ENCODE peak calls at places on chromosomes 4 and X, in four cellular contexts. K is GM12878, D is HL-60, T is K562. H is an unnamed sample.

GRCh38 chrX:104285201-104285600 is 30.5 kb upstream of the ESX1 start:
- DNase-seq in K (no peak), D (no peak), T (no peak), H (no peak)

GRCh38 chr4:2348786-2349185 is 69.7 kb downstream of the ZFYVE28 start:
- DNase-seq in K (no peak), D (no peak), T (no peak), H (no peak)

GRCh38 chr4:189022441-189023035 is 883.3 kb downstream of the TRIML1 start:
- DNase-seq in K (no peak), D (no peak), T (no peak), H (no peak)

GRCh38 chr4:12548678-12549077 is 935.5 kb downstream of the RAB28 start:
- DNase-seq in K (no peak), D (no peak), T (no peak), H (no peak)

GRCh38 chrX:12360389-12360788 is 222.1 kb downstream of the FRMPD4 start:
- DNase-seq in K (no peak), D (no peak), T (no peak), H (no peak)

GRCh38 chr4:14719053-14719452 is 283.2 kb upstream of the CPEB2 start:
- DNase-seq in K (no peak), D (no peak), T (no peak), H (no peak)

GRCh38 chr4:1554876-1555265 is 129.2 kb downstream of the FAM53A start:
- DNase-seq in K (no peak), D (no peak), T (no peak), H (no peak)

GRCh38 chr4:159669094-159669493 is 566.2 kb downstream of the RAPGEF2 start:
- DNase-seq in K (no peak), D (no peak), T (no peak), H (no peak)

GRCh38 chr4:108192056-108192455 is 23.3 kb upstream of the LEF1 start:
- DNase-seq in K (no peak), D (no peak), T (no peak), H (no peak)

GRCh38 chr4:61274286-61274685 is 74.2 kb downstream of the ADGRL3 start:
- DNase-seq in K (no peak), D (no peak), T (no peak), H (no peak)

GRCh38 chr4:139849219-139849618 is 183.6 kb downstream of the MGST2 start:
- DNase-seq in K (no peak), D (no peak), T (no peak), H (no peak)

GRCh38 chr4:84235131-84235530 is 264.0 kb downstream of the NKX6-1 start:
- DNase-seq in K (no peak), D (no peak), T (no peak), H (no peak)

GRCh38 chr4:24515698-24516097 is 68.7 kb downstream of the DHX15 start:
- DNase-seq in K (no peak), D (no peak), T (no peak), H (no peak)

GRCh38 chr4:72312032-72312650 is 256.9 kb downstream of the ADAMTS3 start:
- DNase-seq in K (no peak), D (no peak), T (no peak), H (no peak)

GRCh38 chrX:104435249-104435648 is 130.8 kb upstream of the IL1RAPL2 start:
- DNase-seq in K (no peak), D (no peak), T (no peak), H (no peak)

GRCh38 chrX:71225661-71226060 is 2.6 kb downstream of the GJB1 start:
- DNase-seq in K (no peak), D (no peak), T (no peak), H (no peak)

GRCh38 chrX:8879750-8880149 is 78.6 kb upstream of the FAM9A start:
- DNase-seq in K (no peak), D (peak), T (peak), H (peak)

GRCh38 chr4:25925486-25926201 is 11.6 kb downstream of the SMIM20 start:
- DNase-seq in K (no peak), D (peak), T (peak), H (no peak)
- TF ChIP-seq SPI1 in K (no peak), D (no peak), T (no peak), H (no peak)

DNA sequence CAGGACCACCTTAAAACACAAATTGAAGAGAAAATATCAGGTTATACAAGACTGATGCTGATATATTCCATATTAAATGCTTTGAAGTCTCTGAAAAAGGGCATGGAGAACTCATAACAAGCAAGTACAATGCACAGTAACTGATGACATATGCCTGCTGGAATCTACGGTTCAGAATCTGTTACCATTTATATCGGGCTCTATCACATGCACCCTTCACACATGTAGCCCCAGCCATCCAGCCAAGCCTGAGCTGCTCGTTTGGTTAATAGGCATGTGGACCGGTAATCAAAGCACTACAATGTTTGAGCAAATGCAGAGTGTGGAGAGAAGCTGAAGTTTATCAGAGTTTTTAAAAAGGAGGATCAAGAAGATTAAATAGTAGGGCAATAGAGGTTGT is 11.8 kb downstream of the COMMD8 start:
- DNase-seq in K (no peak), D (no peak), T (no peak), H (no peak)
- TF ChIP-seq SPI1 in K (no peak), D (no peak), T (no peak), H (no peak)

DNA sequence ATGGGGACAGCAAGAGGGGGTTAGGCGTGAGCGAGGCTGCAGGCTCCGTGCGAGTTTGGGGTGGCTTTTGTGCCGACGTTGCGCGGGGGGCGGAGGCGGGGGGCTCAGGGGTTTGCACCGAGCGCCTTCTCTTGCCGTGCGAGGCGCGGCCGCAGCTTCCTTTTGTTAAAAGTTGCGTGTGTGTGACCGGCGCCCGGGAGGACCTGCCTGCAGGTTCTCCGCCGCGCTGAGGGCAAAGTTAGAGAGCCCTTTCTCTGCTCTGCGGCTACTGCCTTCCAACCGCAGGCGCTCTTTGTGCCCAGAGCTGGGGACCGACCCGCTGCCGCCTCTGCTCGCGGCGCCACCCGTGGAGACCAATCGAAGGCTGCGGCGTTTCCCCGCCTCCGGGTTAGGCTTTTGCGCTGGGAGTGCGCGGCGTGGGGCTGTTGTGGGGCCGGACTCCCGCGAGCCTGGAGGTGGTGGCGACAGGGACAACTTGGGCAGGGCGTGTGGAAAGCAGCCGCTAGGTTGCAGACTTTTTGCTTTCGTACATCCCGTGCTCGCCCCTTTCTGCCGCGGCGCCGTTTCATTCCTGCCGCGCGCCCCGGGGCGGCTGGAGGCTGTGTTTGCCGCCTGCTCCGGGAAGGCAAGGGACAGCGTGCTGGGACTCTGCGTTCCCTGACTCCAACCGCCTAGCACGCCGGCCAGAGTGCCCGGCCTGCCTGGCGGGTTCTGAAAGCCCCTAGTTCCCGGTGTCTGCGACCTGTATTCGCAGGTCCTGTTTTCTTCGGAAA is 750 bp downstream of the KIT start:
- DNase-seq in K (no peak), D (peak), T (peak), H (peak)
- TF ChIP-seq SPI1 in K (no peak), D (no peak), T (no peak), H (no peak)

DNA sequence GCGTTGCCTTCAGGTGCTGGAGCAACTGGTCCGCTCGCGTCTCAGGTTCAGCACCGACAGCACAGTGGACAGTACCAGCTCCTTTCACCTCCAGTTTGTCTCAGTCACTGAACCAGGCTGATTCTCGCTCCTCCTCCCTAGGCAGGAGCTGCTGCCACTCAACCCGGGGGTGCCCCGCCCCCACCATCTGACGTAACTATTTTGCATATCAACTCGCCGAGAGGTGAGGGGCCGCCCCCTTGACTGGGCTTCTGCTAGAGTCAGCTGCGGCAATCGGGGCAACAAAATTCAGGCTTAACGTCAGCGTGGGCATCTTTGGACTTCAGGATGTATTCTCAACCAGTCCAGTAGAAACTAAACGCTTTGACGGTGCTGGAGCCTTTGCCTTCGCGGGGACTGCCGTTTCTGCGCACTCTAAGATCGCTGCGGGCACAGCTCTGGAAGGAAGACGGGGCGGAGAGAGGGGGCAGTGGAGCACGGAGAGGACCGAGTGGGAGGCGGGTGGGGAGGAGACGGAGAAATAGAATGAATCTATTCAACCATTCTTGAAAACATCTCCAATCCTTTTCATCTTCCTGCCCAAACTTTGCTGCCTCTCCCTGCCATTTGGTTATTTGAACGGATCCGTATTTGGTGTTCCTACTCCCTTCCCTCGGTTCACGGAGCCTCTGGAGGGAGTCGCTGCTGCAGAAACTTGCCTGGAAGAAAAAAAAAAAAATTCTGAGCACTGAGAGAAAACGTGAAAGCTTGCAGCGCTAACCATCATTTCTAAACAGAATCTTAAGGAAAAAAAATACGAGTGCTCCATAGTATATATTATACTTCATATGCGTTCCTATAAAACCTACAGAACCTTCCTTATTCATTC is at the start of gene FSTL5:
- DNase-seq in K (no peak), D (no peak), T (peak), H (peak)
- TF ChIP-seq SPI1 in K (no peak), D (no peak), T (no peak), H (no peak)

GRCh38 chr4:86530183-86530582 is 63.9 kb upstream of the PTPN13 start:
- DNase-seq in K (no peak), D (no peak), T (no peak), H (no peak)

GRCh38 chr4:86531440-86531839 is 62.7 kb upstream of the PTPN13 start:
- DNase-seq in K (no peak), D (no peak), T (no peak), H (no peak)

GRCh38 chr4:86532851-86533250 is 61.3 kb upstream of the PTPN13 start:
- DNase-seq in K (no peak), D (no peak), T (no peak), H (no peak)

DNA sequence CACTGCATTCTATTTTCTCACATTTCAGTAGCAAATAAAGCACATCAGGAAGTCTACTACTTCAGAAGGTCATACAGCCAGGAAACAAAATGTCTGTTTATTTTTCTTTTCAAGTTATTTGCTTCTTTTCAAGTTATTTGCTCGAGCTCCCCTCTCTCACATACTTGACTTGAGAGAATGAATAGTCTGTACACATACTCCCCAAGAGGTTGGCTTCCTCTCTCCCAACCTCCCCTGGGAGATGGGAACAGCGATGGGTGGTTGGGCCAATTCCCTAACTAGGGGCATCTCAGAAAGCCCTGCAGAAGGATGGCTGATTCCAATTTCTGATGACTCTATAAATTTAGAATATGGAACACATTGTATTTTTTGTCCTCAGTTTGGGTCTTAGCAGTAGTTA is 64.7 kb upstream of the PTPN13 start:
- DNase-seq in K (no peak), D (no peak), T (no peak), H (no peak)
- TF ChIP-seq SPI1 in K (no peak), D (no peak), T (no peak), H (no peak)

GRCh38 chr4:67568820-67569219 is 10.3 kb downstream of the STAP1 start:
- DNase-seq in K (no peak), D (no peak), T (no peak), H (no peak)

GRCh38 chr4:67570537-67570936 is 12.0 kb downstream of the STAP1 start:
- DNase-seq in K (no peak), D (no peak), T (no peak), H (no peak)

GRCh38 chr4:67573193-67573592 is 14.7 kb downstream of the STAP1 start:
- DNase-seq in K (no peak), D (no peak), T (peak), H (no peak)

GRCh38 chr4:67575232-67575888 is 16.8 kb downstream of the STAP1 start:
- DNase-seq in K (peak), D (peak), T (peak), H (no peak)

DNA sequence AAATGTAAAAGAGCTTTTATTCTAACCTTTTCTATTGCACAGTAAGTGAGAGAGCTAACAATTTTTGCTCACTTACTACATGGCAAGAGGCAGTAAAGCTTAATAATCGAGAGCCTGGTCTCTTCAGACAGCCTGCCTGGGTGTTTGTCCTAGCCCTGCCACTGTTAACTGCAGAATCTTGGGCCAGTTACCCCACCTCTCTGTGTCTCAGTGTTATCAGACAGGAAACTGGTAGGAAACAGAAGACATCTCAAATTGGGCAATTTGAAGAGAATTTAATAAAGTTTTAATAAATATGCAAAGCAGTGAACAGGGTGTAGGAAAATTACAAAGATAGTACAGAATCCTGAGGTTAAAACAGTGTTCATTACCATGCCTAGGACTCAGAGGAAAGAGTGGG is 13.4 kb downstream of the STAP1 start:
- DNase-seq in K (no peak), D (no peak), T (peak), H (no peak)
- TF ChIP-seq SPI1 in K (no peak), D (no peak), T (no peak), H (no peak)

GRCh38 chr4:105387466-105387865 is 86.4 kb downstream of the PPA2 start:
- DNase-seq in K (no peak), D (no peak), T (no peak), H (no peak)
- TF ChIP-seq SPI1 in K (no peak), D (no peak), T (no peak), H (no peak)

GRCh38 chrX:30680618-30681017 is 27.4 kb downstream of the GK start:
- DNase-seq in K (no peak), D (no peak), T (no peak), H (no peak)
- TF ChIP-seq SPI1 in K (no peak), D (no peak), T (no peak), H (no peak)

GRCh38 chr4:177239878-177240277 is 69.8 kb upstream of the NEIL3 start:
- DNase-seq in K (no peak), D (no peak), T (no peak), H (no peak)
- TF ChIP-seq SPI1 in K (no peak), D (no peak), T (no peak), H (no peak)